ENCODE peak calls at places on chromosome 4, in ten cellular contexts. P is CD8-positive, alpha-beta T cell; X is GM13977; D is right lobe of liver; F is OCI-LY7; N is gastrocnemius medialis; O is psoas muscle; L is bronchial epithelial cell; Z is astrocyte; M is activated B cell treated with CpG ODN at 0.5 μM for 24 hours. I is an unnamed sample.
A peak's percentile ranks its signal among the peaks of the same experiment; 100 is the strongest.

GRCh38 chr4:115938764-115939443 is 825.5 kb upstream of the NDST4 start:
- DNase-seq in O (no peak), L (no peak), M (no peak), F (no peak), Z (no peak), X (no peak), N (no peak), P (no peak), D (no peak), I (no peak)

GRCh38 chr4:159779716-159780115 is 676.8 kb downstream of the RAPGEF2 start:
- DNase-seq in D (no peak), O (no peak), N (no peak), Z (peak; percentile 42), F (no peak), P (no peak), X (no peak), M (no peak), L (no peak), I (no peak)

GRCh38 chr4:183919173-183919572 is 14.1 kb downstream of the STOX2 start:
- DNase-seq in X (no peak), D (no peak), P (no peak), F (no peak), N (no peak), O (peak; percentile 33), Z (no peak), L (no peak), M (no peak), I (no peak)

GRCh38 chr4:85005865-85006377 is 39.4 kb upstream of the WDFY3 start:
- DNase-seq in Z (peak; percentile 82), P (no peak), F (no peak), N (no peak), X (no peak), L (peak; percentile 83), O (no peak), D (no peak), M (no peak), I (no peak)

GRCh38 chr4:119211856-119212250 is 660 bp upstream of the USP53 start:
- DNase-seq in D (no peak), L (no peak), X (peak; percentile 23), O (no peak), Z (no peak), M (no peak), N (no peak), P (no peak), F (peak; percentile 68), I (no peak)

GRCh38 chr4:109801895-109802319 is at the start of gene CFI:
- DNase-seq in N (no peak), X (no peak), L (peak; percentile 55), P (no peak), M (no peak), D (no peak), O (no peak), Z (peak; percentile 88), F (no peak), I (no peak)

GRCh38 chr4:102778720-102779119 is 18.0 kb upstream of the MANBA start:
- DNase-seq in O (no peak), P (no peak), X (no peak), F (no peak), Z (no peak), D (peak; percentile 71), N (no peak), L (peak; percentile 51), M (no peak), I (no peak)

GRCh38 chr4:41177016-41177415 is 37.3 kb downstream of the APBB2 start:
- DNase-seq in Z (peak; percentile 83), M (no peak), D (no peak), F (no peak), O (no peak), X (no peak), L (peak; percentile 66), N (no peak), P (no peak), I (no peak)

GRCh38 chr4:114563536-114564315 is 34.9 kb upstream of the UGT8 start:
- DNase-seq in Z (peak; percentile 68), O (no peak), P (no peak), N (no peak), L (peak; percentile 58), X (no peak), M (no peak), D (no peak), F (no peak), I (no peak)

GRCh38 chr4:165368567-165368966 is 10.2 kb upstream of the CPE start:
- DNase-seq in X (no peak), D (no peak), N (no peak), F (no peak), L (no peak), M (no peak), Z (no peak), O (no peak), P (no peak), I (no peak)

GRCh38 chr4:37762294-37763163 is 64.0 kb upstream of the PGM2 start:
- DNase-seq in X (no peak), N (no peak), Z (no peak), O (no peak), L (peak; percentile 99), F (peak; percentile 35), M (no peak), D (no peak), P (no peak), I (peak; percentile 37)

GRCh38 chr4:11469900-11470708 is 41.4 kb upstream of the HS3ST1 start:
- DNase-seq in L (peak; percentile 75), F (no peak), M (no peak), Z (no peak), X (peak; percentile 10), P (no peak), D (no peak), O (no peak), N (no peak), I (peak; percentile 71)

GRCh38 chr4:173167793-173168395 is 717 bp upstream of the GALNT7 start:
- DNase-seq in L (peak; percentile 49), O (no peak), Z (peak; percentile 40), D (peak; percentile 42), P (peak; percentile 28), N (no peak), M (peak; percentile 28), X (peak; percentile 31), F (peak; percentile 66), I (peak; percentile 77)

GRCh38 chr4:161555689-161556660 is 607.8 kb downstream of the FSTL5 start:
- DNase-seq in F (no peak), X (peak; percentile 8), P (no peak), L (peak; percentile 69), Z (peak; percentile 76), D (no peak), N (no peak), O (no peak), M (no peak), I (peak; percentile 68)

GRCh38 chr4:153789741-153790651 is 1.1 kb upstream of the SFRP2 start:
- DNase-seq in X (no peak), F (no peak), N (no peak), D (no peak), P (no peak), Z (no peak), L (no peak), M (no peak), O (no peak), I (no peak)

GRCh38 chr4:113436360-113436759 is 325.2 kb downstream of the CAMK2D start:
- DNase-seq in N (no peak), P (no peak), D (no peak), X (no peak), O (no peak), L (peak; percentile 35), M (no peak), Z (peak; percentile 76), F (peak; percentile 42), I (no peak)

GRCh38 chr4:114108869-114109268 is 129.4 kb upstream of the ARSJ start:
- DNase-seq in X (no peak), N (no peak), F (no peak), O (no peak), L (peak; percentile 86), Z (peak; percentile 56), P (no peak), D (no peak), M (no peak), I (peak; percentile 8)

GRCh38 chr4:86960557-86960959 is 25.7 kb downstream of the AFF1 start:
- DNase-seq in Z (no peak), F (peak; percentile 40), L (no peak), N (no peak), P (no peak), O (no peak), X (no peak), D (no peak), M (no peak), I (no peak)

GRCh38 chr4:135239964-135240363 is 1038.4 kb upstream of the PABPC4L start:
- DNase-seq in L (no peak), O (no peak), Z (no peak), P (no peak), X (no peak), N (no peak), F (no peak), M (no peak), D (no peak), I (no peak)

GRCh38 chr4:13933163-13933562 is 305.6 kb upstream of the BOD1L1 start:
- DNase-seq in Z (peak; percentile 53), O (no peak), N (no peak), P (no peak), D (no peak), L (no peak), M (no peak), X (no peak), F (no peak), I (no peak)
- TF ChIP-seq CTCF in Z (no peak), O (no peak), N (no peak), P (no peak), D (no peak), L (no peak), M (no peak), X (peak; percentile 7), F (peak; percentile 36), I (no peak)

GRCh38 chr4:106978046-106978774 is 57.9 kb downstream of the DKK2 start:
- DNase-seq in Z (no peak), P (no peak), N (no peak), X (no peak), F (no peak), O (no peak), M (no peak), L (no peak), D (no peak), I (peak; percentile 11)
- TF ChIP-seq CTCF in Z (no peak), P (no peak), N (no peak), X (no peak), F (no peak), O (no peak), M (no peak), L (no peak), D (no peak), I (no peak)

DNA sequence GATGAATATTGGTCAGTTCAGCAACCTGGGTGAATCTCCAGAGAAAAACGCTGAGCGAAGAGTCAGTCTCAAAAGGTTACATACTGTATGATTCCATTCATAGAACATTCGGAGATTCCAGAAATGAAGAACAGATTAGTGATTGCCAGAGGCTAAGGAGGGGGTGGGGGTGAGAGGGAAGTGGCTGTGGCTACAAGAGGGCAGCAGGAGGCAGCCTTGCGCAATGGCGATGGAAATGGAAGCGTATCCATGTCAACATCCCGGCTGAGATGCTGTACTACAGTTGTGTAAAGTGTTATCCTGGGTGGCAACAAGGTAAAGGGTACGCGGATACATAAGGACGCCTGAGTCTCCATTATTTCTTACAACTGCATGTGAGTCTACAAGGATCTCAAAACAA is 18.0 kb downstream of the LYAR start:
- DNase-seq in N (peak; percentile 31), D (no peak), F (no peak), O (no peak), X (no peak), L (no peak), M (no peak), Z (no peak), P (no peak), I (no peak)
- TF ChIP-seq CTCF in N (no peak), D (no peak), F (peak; percentile 44), O (no peak), X (no peak), L (no peak), M (no peak), Z (no peak), P (no peak), I (no peak)

GRCh38 chr4:76246025-76246424 is 5.5 kb upstream of the FAM47E start:
- DNase-seq in L (no peak), Z (no peak), O (no peak), N (no peak), X (no peak), F (no peak), P (no peak), M (no peak), D (no peak), I (peak; percentile 11)
- TF ChIP-seq CTCF in L (peak; percentile 10), Z (no peak), O (peak; percentile 21), N (peak; percentile 32), X (peak; percentile 19), F (no peak), P (no peak), M (no peak), D (peak; percentile 27), I (no peak)